ENCODE peak calls at places on chromosomes 12 and 14, in ten cellular contexts. D, Z, C, K, N, Q, S, L, B and E are unnamed samples.

GRCh38 chr12:126353604-126354003 is 1288.4 kb downstream of the AACS start:
- DNase-seq in D (no peak), B (no peak), N (no peak), C (no peak), Q (peak; percentile 2), Z (peak; percentile 22), S (no peak), L (peak; percentile 58), K (no peak), E (peak; percentile 26)

GRCh38 chr12:22577667-22578066 is 33.3 kb upstream of the C2CD5 start:
- DNase-seq in Q (peak; percentile 83), Z (peak; percentile 23), C (no peak), K (no peak), L (no peak), S (no peak), B (no peak), D (no peak), N (no peak), E (no peak)

GRCh38 chr14:79251278-79251677 is 960.0 kb downstream of the DIO2 start:
- DNase-seq in S (no peak), L (no peak), K (no peak), N (no peak), Z (no peak), B (no peak), D (no peak), Q (no peak), C (no peak), E (no peak)

GRCh38 chr14:52649511-52649910 is 45.8 kb downstream of the ERO1A start:
- DNase-seq in L (no peak), Z (no peak), Q (no peak), K (no peak), S (no peak), C (no peak), D (no peak), N (no peak), B (no peak), E (no peak)

GRCh38 chr12:43737646-43738045 is 20.9 kb downstream of the PUS7L start:
- DNase-seq in C (no peak), D (no peak), B (no peak), N (no peak), K (no peak), S (no peak), Q (peak; percentile 75), L (peak; percentile 82), Z (no peak), E (no peak)

GRCh38 chr14:54220122-54220691 is 176.6 kb upstream of the CDKN3 start:
- DNase-seq in K (peak; percentile 68), N (no peak), C (no peak), D (no peak), Z (no peak), B (no peak), S (peak; percentile 54), L (no peak), Q (no peak), E (no peak)

GRCh38 chr12:130434560-130434959 is 96.9 kb downstream of the PIWIL1 start:
- DNase-seq in L (no peak), K (no peak), S (no peak), N (no peak), Q (no peak), B (no peak), D (no peak), C (no peak), Z (no peak), E (no peak)

GRCh38 chr14:72615511-72616121 is 278.3 kb downstream of the DPF3 start:
- DNase-seq in S (no peak), K (peak; percentile 31), D (no peak), Q (peak; percentile 74), Z (peak; percentile 57), N (peak; percentile 68), C (no peak), L (peak; percentile 75), B (no peak), E (peak; percentile 75)

GRCh38 chr12:2739069-2739468 is 55.7 kb upstream of the FKBP4 start:
- DNase-seq in N (peak; percentile 37), S (no peak), C (no peak), D (no peak), Z (no peak), B (no peak), Q (no peak), K (no peak), L (no peak), E (no peak)

GRCh38 chr12:2745655-2746054 is 49.1 kb upstream of the FKBP4 start:
- DNase-seq in Q (no peak), N (no peak), C (no peak), S (no peak), L (peak; percentile 6), K (no peak), Z (no peak), B (no peak), D (no peak), E (no peak)

GRCh38 chr12:2737656-2738241 is 57.0 kb upstream of the FKBP4 start:
- DNase-seq in C (no peak), N (peak; percentile 62), D (no peak), K (no peak), B (no peak), S (no peak), L (no peak), Z (no peak), Q (no peak), E (no peak)

GRCh38 chr12:2739832-2740641 is 54.7 kb upstream of the FKBP4 start:
- DNase-seq in Q (peak; percentile 20), D (peak; percentile 44), C (peak; percentile 10), B (no peak), N (peak; percentile 45), K (peak; percentile 21), L (peak; percentile 22), S (no peak), Z (no peak), E (peak; percentile 67)

GRCh38 chr12:2743478-2743877 is 51.3 kb upstream of the FKBP4 start:
- DNase-seq in L (no peak), D (no peak), B (no peak), N (no peak), C (no peak), Z (no peak), Q (no peak), S (no peak), K (no peak), E (no peak)
- TF ChIP-seq CTCF in L (no peak), D (no peak), B (no peak), N (no peak), C (no peak), Z (no peak), Q (no peak), S (no peak), K (no peak), E (no peak)

DNA sequence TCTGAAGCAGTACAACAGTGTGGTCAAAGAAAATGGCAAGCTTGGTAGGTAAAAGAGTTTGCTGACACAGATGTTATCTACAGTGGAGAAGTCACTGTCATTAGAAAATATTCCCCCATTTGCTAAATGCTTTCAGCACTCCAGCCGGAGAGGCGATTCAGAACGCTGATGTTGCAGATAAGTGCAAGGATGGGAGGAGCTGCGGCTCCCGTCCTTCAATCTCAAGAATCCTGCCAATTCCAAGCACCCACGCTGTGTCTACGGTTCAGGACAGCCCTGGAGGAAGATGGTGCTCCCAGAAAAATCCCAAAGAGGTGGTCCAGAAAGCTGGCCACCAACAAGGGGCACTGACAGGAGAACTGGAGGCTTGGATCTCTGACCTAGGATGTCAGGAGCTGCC is 79.1 kb downstream of the ZFP36L1 start:
- DNase-seq in B (no peak), L (no peak), D (no peak), K (no peak), C (no peak), N (no peak), S (no peak), Q (no peak), Z (no peak), E (no peak)
- TF ChIP-seq CTCF in B (no peak), L (no peak), D (no peak), K (no peak), C (no peak), N (no peak), S (no peak), Q (no peak), Z (no peak), E (no peak)

GRCh38 chr12:100372846-100373245 is 16.0 kb downstream of the SLC17A8 start:
- DNase-seq in K (no peak), D (no peak), L (no peak), B (no peak), S (peak; percentile 24), Z (no peak), C (no peak), Q (no peak), N (no peak), E (no peak)

GRCh38 chr12:100376166-100376565 is 19.3 kb downstream of the SLC17A8 start:
- DNase-seq in N (no peak), C (no peak), D (peak; percentile 7), L (no peak), K (no peak), S (no peak), Q (no peak), B (no peak), Z (no peak), E (no peak)

GRCh38 chr12:100371146-100371545 is 14.3 kb downstream of the SLC17A8 start:
- DNase-seq in L (no peak), S (no peak), Z (no peak), C (no peak), N (no peak), D (no peak), Q (no peak), B (no peak), K (no peak), E (no peak)

DNA sequence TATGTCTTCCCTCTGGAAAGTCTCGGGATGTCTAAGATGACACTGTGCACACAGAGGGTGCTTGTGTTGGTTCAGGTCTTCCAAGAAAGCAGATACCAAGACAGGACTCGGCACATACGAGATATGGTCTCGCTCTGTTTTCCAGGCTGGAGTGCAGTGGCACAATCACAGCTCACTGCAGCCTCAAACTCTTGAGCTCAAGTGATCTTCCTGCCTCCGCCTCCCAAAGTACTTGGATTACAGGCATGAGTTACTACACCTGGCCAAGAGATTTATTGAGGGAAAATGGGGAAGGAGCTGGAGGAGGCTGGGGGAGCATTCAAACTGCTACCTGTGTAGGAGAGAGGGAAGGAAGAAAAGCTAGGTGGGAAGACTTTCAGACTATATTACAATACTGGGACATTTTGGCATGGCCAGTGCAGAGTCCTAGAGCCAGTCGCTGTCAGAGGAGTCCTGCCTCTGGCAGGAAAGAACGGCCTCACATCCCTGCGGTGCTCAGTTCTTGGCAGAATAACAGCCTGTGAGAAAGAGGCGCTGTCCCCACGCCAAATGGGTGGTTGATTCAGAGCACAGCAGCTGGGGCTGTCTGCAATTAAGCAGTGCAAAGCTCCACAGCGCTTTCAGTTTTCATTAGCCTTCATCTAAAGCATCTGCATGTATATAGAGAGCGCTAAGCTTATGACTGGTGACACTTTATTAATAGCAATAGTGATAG is 18.3 kb downstream of the SLC17A8 start:
- DNase-seq in C (peak; percentile 8), N (peak; percentile 93), B (no peak), Q (no peak), L (peak; percentile 66), K (no peak), Z (no peak), D (no peak), S (peak; percentile 24), E (peak; percentile 76)
- TF ChIP-seq CTCF in C (no peak), N (no peak), B (no peak), Q (no peak), L (no peak), K (no peak), Z (no peak), D (no peak), S (no peak), E (no peak)

DNA sequence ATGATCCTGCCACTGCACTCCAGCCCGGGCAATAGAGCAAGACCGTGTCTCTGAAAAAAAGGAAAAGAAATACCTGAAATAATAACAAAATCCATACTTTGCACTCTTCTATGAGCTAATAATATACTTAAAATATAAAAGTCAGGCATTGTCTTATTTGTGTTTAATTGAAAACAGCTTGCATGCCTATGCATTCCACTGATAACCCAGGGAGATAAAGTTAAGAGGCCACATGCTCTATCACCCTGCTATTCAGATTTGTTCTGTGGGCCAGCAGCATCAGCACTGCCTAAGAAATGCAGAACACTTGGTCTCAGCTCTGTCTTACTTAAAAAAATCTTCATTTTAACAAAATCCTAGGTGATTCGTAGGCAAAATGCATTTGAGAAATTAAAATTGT is 99.2 kb downstream of the LGR5 start:
- DNase-seq in C (no peak), N (no peak), K (no peak), Q (no peak), Z (no peak), D (no peak), S (no peak), B (no peak), L (no peak), E (no peak)
- TF ChIP-seq CTCF in C (no peak), N (no peak), K (no peak), Q (no peak), Z (no peak), D (no peak), S (no peak), B (no peak), L (no peak), E (no peak)